ENCODE peak calls at places on chromosomes 2 and 18, in eight cellular contexts. V is A549, H is HL-60, K is foreskin fibroblast, F is transverse colon, E is HFF-Myc, S is HCT116, T is right lobe of liver. B is an unnamed sample.

GRCh38 chr18:273525-273924 is 5.7 kb upstream of the THOC1 start:
- DNase-seq in V (no peak), H (no peak), K (no peak), F (no peak), E (no peak), S (no peak), T (no peak), B (no peak)

GRCh38 chr2:223107825-223108224 is 55.8 kb downstream of the KCNE4 start:
- DNase-seq in V (no peak), H (no peak), K (no peak), F (no peak), E (no peak), S (no peak), T (no peak), B (no peak)

GRCh38 chr2:108348816-108349570 is 28.8 kb upstream of the SULT1C4 start:
- DNase-seq in V (peak), H (no peak), K (no peak), F (no peak), E (no peak), S (no peak), T (no peak), B (no peak)

GRCh38 chr2:232480201-232481190 is 7.1 kb downstream of the ECEL1 start:
- DNase-seq in V (no peak), H (no peak), K (no peak), F (no peak), E (no peak), S (no peak), T (peak), B (no peak)

GRCh38 chr2:236580746-236581355 is 11.2 kb downstream of the ACKR3 start:
- DNase-seq in V (no peak), H (no peak), K (no peak), F (no peak), E (no peak), S (no peak), T (no peak), B (no peak)

GRCh38 chr2:69223759-69224494 is 163.1 kb downstream of the GFPT1 start:
- DNase-seq in V (no peak), H (no peak), K (no peak), F (no peak), E (no peak), S (no peak), T (no peak), B (no peak)

GRCh38 chr2:171629113-171629512 is 58.2 kb upstream of the DYNC1I2 start:
- DNase-seq in V (no peak), H (no peak), K (no peak), F (no peak), E (no peak), S (no peak), T (no peak), B (no peak)

GRCh38 chr2:197435598-197436435 is 989 bp upstream of the SF3B1 start:
- DNase-seq in V (no peak), H (peak), K (no peak), F (no peak), E (no peak), S (no peak), T (no peak), B (no peak)

GRCh38 chr2:238095143-238095542 is 5.0 kb upstream of the ESPNL start:
- DNase-seq in V (no peak), H (no peak), K (no peak), F (no peak), E (no peak), S (no peak), T (no peak), B (no peak)

GRCh38 chr2:84539729-84540128 is 23.4 kb downstream of the DNAH6 start:
- DNase-seq in V (no peak), H (no peak), K (no peak), F (no peak), E (no peak), S (no peak), T (no peak), B (no peak)

GRCh38 chr2:186544255-186544675 is 45.6 kb upstream of the ITGAV start:
- DNase-seq in V (peak), H (no peak), K (peak), F (no peak), E (peak), S (peak), T (no peak), B (peak)

DNA sequence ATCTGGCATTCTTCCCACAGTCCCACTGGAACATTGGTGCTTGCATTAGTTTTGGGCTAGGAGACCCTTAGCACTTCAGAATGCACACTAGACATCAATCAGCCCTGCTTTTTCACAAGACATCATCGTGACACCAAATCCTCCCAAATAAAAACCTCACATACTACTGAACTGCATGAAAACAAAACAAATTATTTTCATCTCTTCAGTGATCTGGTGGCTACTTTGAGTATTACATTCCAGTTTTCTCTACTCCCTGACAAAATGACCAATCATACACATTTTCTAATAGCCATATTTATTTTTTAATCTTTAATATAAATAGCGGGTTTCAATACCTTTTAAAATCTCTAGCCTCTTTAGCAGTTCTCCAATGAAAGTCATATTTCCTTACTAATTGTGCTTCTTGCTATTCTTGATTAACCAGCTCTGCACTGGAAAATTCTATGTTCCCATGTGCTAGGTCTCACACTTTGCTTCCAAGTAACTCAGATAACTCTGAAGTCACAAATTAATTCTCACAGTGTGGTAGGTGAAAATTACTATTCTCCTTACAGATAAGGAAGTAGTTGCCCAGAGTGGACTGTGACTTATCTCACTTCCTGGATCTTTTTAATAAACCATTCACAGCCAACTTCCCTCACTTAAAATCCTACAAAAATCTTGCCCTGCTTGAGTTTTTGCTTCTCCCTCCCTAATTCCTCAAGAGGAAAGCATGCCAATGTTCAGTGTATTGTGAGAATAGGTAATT is 82.5 kb upstream of the EPB41L3 start:
- DNase-seq in V (no peak), H (no peak), K (no peak), F (no peak), E (no peak), S (no peak), T (no peak), B (no peak)
- TF ChIP-seq CTCF in V (no peak), H (no peak), K (no peak), F (peak), E (no peak), S (no peak), T (no peak), B (no peak)

GRCh38 chr2:112959109-112959591 is 18.7 kb upstream of the IL36G start:
- DNase-seq in V (peak), H (peak), K (no peak), F (no peak), E (no peak), S (no peak), T (no peak), B (no peak)

GRCh38 chr2:112958428-112959108 is 19.2 kb upstream of the IL36G start:
- DNase-seq in V (peak), H (peak), K (peak), F (no peak), E (peak), S (peak), T (no peak), B (no peak)

GRCh38 chr2:112957511-112957910 is 20.3 kb upstream of the IL36G start:
- DNase-seq in V (no peak), H (no peak), K (no peak), F (no peak), E (no peak), S (no peak), T (no peak), B (peak)

GRCh38 chr2:112962308-112963175 is 15.3 kb upstream of the IL36G start:
- DNase-seq in V (no peak), H (no peak), K (no peak), F (no peak), E (no peak), S (no peak), T (no peak), B (no peak)

GRCh38 chr2:112960230-112960825 is 17.5 kb upstream of the IL36G start:
- DNase-seq in V (no peak), H (no peak), K (no peak), F (no peak), E (no peak), S (no peak), T (no peak), B (no peak)
- TF ChIP-seq CTCF in V (no peak), H (no peak), K (peak), F (no peak), E (peak), S (no peak), T (peak), B (peak)

DNA sequence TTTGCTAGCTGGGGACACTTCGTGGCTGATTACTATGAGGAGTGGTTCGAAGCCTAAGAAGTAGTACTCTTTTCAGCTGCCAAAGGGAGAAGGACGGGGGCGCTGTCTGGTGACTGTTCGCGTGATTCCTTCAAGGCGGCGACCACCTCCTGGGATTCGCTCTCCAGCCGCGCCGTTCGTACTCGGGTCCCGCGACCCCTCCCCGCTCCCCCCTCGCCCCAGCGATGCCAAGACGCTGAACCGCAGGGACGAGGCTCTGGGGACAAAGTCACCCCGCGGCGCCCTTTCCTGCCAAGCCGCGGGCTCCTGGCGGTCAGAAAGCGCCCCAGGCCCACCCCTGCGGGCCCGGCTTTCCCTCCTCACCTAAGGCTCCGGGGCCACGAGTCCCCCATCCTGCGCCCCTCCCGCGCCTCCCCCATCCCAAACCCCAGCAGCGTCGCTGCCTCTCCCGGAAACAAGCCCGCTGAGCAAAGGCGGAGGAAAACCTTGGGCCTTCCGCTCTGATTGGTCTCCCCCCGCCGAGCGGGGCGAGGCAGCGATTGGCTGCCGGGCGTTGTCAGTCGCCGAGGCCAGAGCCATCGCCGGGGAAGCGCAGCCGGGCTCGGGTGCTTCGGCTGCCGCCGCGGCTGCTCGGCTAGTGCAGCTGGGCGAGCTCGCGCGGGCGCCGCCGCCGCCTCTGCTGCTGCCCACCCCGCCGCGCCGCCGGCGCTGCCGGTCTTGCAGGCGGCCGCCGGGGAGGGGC is 404.3 kb downstream of the XIRP2 start:
- DNase-seq in V (peak), H (peak), K (peak), F (peak), E (peak), S (peak), T (peak), B (peak)
- TF ChIP-seq CTCF in V (peak), H (no peak), K (peak), F (peak), E (no peak), S (no peak), T (peak), B (no peak)

DNA sequence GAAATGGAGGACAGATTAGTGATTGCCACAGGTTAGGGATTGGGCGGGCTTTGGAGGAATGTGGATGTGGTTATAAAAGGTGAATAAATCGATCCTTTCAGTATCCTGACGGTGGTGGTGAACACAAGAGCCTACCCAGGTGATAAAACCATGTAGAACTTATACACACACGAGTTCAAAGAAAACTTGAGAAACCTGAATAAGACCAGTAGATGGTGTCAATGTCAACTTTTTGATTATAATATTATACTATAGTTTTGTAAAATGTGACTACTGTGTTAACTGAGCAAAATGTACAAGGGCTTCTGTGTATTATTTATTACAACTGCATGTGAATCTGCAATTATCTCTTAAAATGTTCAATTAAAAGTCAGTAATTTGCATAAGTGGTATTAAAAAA is 136.3 kb downstream of the ERBB4 start:
- DNase-seq in V (no peak), H (no peak), K (no peak), F (no peak), E (no peak), S (no peak), T (no peak), B (no peak)
- TF ChIP-seq CTCF in V (no peak), H (no peak), K (no peak), F (no peak), E (no peak), S (no peak), T (no peak), B (no peak)

GRCh38 chr2:65361623-65362022 is 70.8 kb downstream of the SPRED2 start:
- DNase-seq in V (no peak), H (no peak), K (peak), F (no peak), E (no peak), S (no peak), T (no peak), B (no peak)

GRCh38 chr2:65366595-65367125 is 65.7 kb downstream of the SPRED2 start:
- DNase-seq in V (peak), H (peak), K (peak), F (peak), E (peak), S (peak), T (no peak), B (peak)

GRCh38 chr2:65367517-65367916 is 64.9 kb downstream of the SPRED2 start:
- DNase-seq in V (peak), H (peak), K (peak), F (peak), E (peak), S (no peak), T (no peak), B (peak)

GRCh38 chr2:65364986-65365733 is 67.2 kb downstream of the SPRED2 start:
- DNase-seq in V (no peak), H (no peak), K (no peak), F (no peak), E (no peak), S (no peak), T (no peak), B (no peak)

GRCh38 chr2:65364054-65364651 is 68.2 kb downstream of the SPRED2 start:
- DNase-seq in V (no peak), H (no peak), K (no peak), F (no peak), E (no peak), S (no peak), T (no peak), B (no peak)
- TF ChIP-seq CTCF in V (no peak), H (no peak), K (no peak), F (no peak), E (no peak), S (no peak), T (no peak), B (no peak)